ENCODE peak calls at places on chromosomes 7 and 10, in ten cellular contexts. E is G401, B is T-helper 22 cell, L is LoVo, Y is HCT116, I is T-helper 1 cell, T is AG04450, V is choroid plexus epithelial cell, D is glutamatergic neuron, M is stromal cell of bone marrow. F is an unnamed sample.

GRCh38 chr7:116327751-116328150 is 117.4 kb downstream of the TES start:
- DNase-seq in I (no peak), D (no peak), T (peak), M (peak), E (no peak), V (peak), L (no peak), Y (peak), B (no peak), F (peak)

GRCh38 chr7:82722946-82723345 is 279.4 kb upstream of the CACNA2D1 start:
- DNase-seq in B (no peak), E (no peak), I (no peak), T (no peak), Y (no peak), M (no peak), V (no peak), D (peak), L (no peak), F (no peak)

GRCh38 chr10:7874864-7875263 is 56.6 kb downstream of the TAF3 start:
- DNase-seq in B (no peak), E (no peak), Y (no peak), M (no peak), T (no peak), I (no peak), V (no peak), L (no peak), D (no peak), F (no peak)

GRCh38 chr10:15483215-15483970 is 112.3 kb upstream of the FAM171A1 start:
- DNase-seq in D (no peak), E (no peak), B (no peak), Y (no peak), V (no peak), M (no peak), L (no peak), T (no peak), I (no peak), F (no peak)

GRCh38 chr7:497946-498655 is 21.5 kb downstream of the PDGFA start:
- DNase-seq in E (no peak), Y (no peak), M (no peak), V (no peak), D (peak), L (no peak), I (no peak), B (no peak), T (no peak), F (no peak)

GRCh38 chr7:37411444-37412034 is 37.1 kb downstream of the ELMO1 start:
- DNase-seq in L (no peak), T (no peak), I (no peak), E (no peak), V (no peak), B (no peak), Y (no peak), M (no peak), D (no peak), F (no peak)

GRCh38 chr10:131569851-131570715 is 258.6 kb upstream of the TCERG1L start:
- DNase-seq in T (no peak), B (no peak), I (no peak), E (no peak), L (no peak), M (no peak), Y (no peak), V (no peak), D (no peak), F (no peak)

GRCh38 chr10:107918171-107918570 is 753.7 kb upstream of the SORCS1 start:
- DNase-seq in I (no peak), B (no peak), L (no peak), V (no peak), D (no peak), E (no peak), Y (no peak), M (no peak), T (no peak), F (no peak)

GRCh38 chr7:87231715-87232114 is 12.2 kb upstream of the TMEM243 start:
- DNase-seq in V (no peak), Y (no peak), I (no peak), T (no peak), M (no peak), L (no peak), B (no peak), D (no peak), E (peak), F (no peak)

GRCh38 chr10:90884414-90884813 is 12.6 kb downstream of the RPP30 start:
- DNase-seq in M (peak), B (no peak), T (no peak), V (peak), I (no peak), D (no peak), Y (no peak), E (no peak), L (no peak), F (no peak)

GRCh38 chr7:63065684-63066083 is 933.0 kb upstream of the ZNF722 start:
- DNase-seq in Y (no peak), V (no peak), B (no peak), D (no peak), E (no peak), M (no peak), I (no peak), T (no peak), L (no peak), F (no peak)

GRCh38 chr10:43074827-43075611 is 1.9 kb upstream of the RET start:
- DNase-seq in T (no peak), B (no peak), D (no peak), I (no peak), L (no peak), Y (no peak), E (no peak), M (no peak), V (no peak), F (no peak)

GRCh38 chr10:128571745-128572144 is 445.5 kb upstream of the MKI67 start:
- DNase-seq in T (no peak), D (no peak), V (no peak), E (no peak), L (no peak), M (no peak), B (no peak), Y (no peak), I (no peak), F (no peak)

GRCh38 chr7:96508371-96508770 is 186.5 kb upstream of the SLC25A13 start:
- DNase-seq in M (no peak), B (no peak), L (no peak), I (no peak), D (no peak), V (no peak), T (no peak), E (no peak), Y (no peak), F (no peak)

GRCh38 chr10:15137636-15138035 is 30.9 kb downstream of the NMT2 start:
- DNase-seq in M (no peak), B (no peak), L (no peak), D (no peak), Y (no peak), E (no peak), T (no peak), I (no peak), V (peak), F (no peak)